ENCODE peak calls at places on chromosomes 4 and X, in five cellular contexts. M is amniotic stem cell, I is T-helper 1 cell, U is astrocyte of the spinal cord, J is fibroblast of lung. D is an unnamed sample.

GRCh38 chr4:24932831-24933230 is 20.0 kb upstream of the CCDC149 start:
- DNase-seq in J (peak; percentile 80), M (no peak), I (no peak), U (peak; percentile 24), D (no peak)

GRCh38 chrX:38183577-38183976 is 37.1 kb downstream of the SRPX start:
- DNase-seq in M (no peak), U (peak; percentile 24), J (peak; percentile 58), I (no peak), D (no peak)

GRCh38 chrX:22664826-22665225 is 334.9 kb upstream of the DDX53 start:
- DNase-seq in U (no peak), J (no peak), M (no peak), I (no peak), D (no peak)

GRCh38 chrX:24858004-24858746 is 157.6 kb downstream of the ARX start:
- DNase-seq in M (no peak), I (no peak), U (no peak), J (no peak), D (no peak)

GRCh38 chr4:60923075-60923474 is 277.1 kb upstream of the ADGRL3 start:
- DNase-seq in I (no peak), U (no peak), J (no peak), M (no peak), D (no peak)

GRCh38 chrX:20032201-20032600 is 41.3 kb upstream of the BCLAF3 start:
- DNase-seq in M (no peak), U (no peak), J (no peak), I (no peak), D (no peak)

GRCh38 chr4:27366424-27366823 is 505.8 kb downstream of the STIM2 start:
- DNase-seq in U (peak; percentile 92), J (peak; percentile 96), I (no peak), M (no peak), D (no peak)

GRCh38 chrX:118603981-118604380 is 108.4 kb downstream of the DOCK11 start:
- DNase-seq in M (peak; percentile 30), U (peak; percentile 55), I (no peak), J (peak; percentile 44), D (peak; percentile 57)

GRCh38 chr4:118798658-118799057 is 37.3 kb downstream of the SEC24D start:
- DNase-seq in M (no peak), I (no peak), J (no peak), U (no peak), D (no peak)